ENCODE peak calls at places on chromosomes 2 and 18, in seven cellular contexts. H is K562, D is stomach, T is HCT116, F is upper lobe of left lung, Z is transverse colon, N is esophagus muscularis mucosa. B is an unnamed sample.

GRCh38 chr2:47528874-47529273 is 125.9 kb downstream of the MSH2 start:
- DNase-seq in H (no peak), D (no peak), T (no peak), F (no peak), Z (no peak), N (no peak), B (no peak)

GRCh38 chr2:158460632-158461297 is 4.0 kb downstream of the PKP4 start:
- DNase-seq in H (no peak), D (no peak), T (no peak), F (no peak), Z (no peak), N (no peak), B (no peak)

GRCh38 chr2:236052206-236052605 is 116.0 kb downstream of the GBX2 start:
- DNase-seq in H (no peak), D (no peak), T (no peak), F (no peak), Z (no peak), N (no peak), B (no peak)

GRCh38 chr2:123993728-123994323 is 31.3 kb upstream of the CNTNAP5 start:
- DNase-seq in H (peak), D (peak), T (no peak), F (peak), Z (peak), N (no peak), B (no peak)

GRCh38 chr2:149080104-149080503 is 41.6 kb downstream of the LYPD6B start:
- DNase-seq in H (no peak), D (no peak), T (no peak), F (no peak), Z (no peak), N (no peak), B (no peak)

GRCh38 chr2:21916934-21917522 is 793.3 kb downstream of the TDRD15 start:
- DNase-seq in H (no peak), D (no peak), T (no peak), F (no peak), Z (no peak), N (no peak), B (no peak)

GRCh38 chr18:3104190-3105054 is 91.5 kb upstream of the LPIN2 start:
- DNase-seq in H (no peak), D (no peak), T (no peak), F (no peak), Z (no peak), N (peak), B (no peak)

GRCh38 chr2:191053256-191053655 is 39.3 kb upstream of the STAT1 start:
- DNase-seq in H (no peak), D (no peak), T (no peak), F (no peak), Z (no peak), N (no peak), B (no peak)

GRCh38 chr18:39872566-39872965 is 2082.5 kb upstream of the PIK3C3 start:
- DNase-seq in H (no peak), D (no peak), T (no peak), F (no peak), Z (no peak), N (no peak), B (no peak)

GRCh38 chr2:204575463-204575862 is 30.2 kb downstream of the PARD3B start:
- DNase-seq in H (no peak), D (no peak), T (no peak), F (no peak), Z (no peak), N (no peak), B (no peak)

GRCh38 chr18:812123-812672 is at the start of gene YES1:
- DNase-seq in H (peak), D (peak), T (peak), F (peak), Z (peak), N (no peak), B (peak)
- TF ChIP-seq POLR2A in H (no peak), D (peak), T (peak), F (peak), Z (peak), N (no peak), B (peak)

GRCh38 chr2:28162538-28162937 is 230.1 kb upstream of the FOSL2 start:
- DNase-seq in H (no peak), D (no peak), T (no peak), F (no peak), Z (no peak), N (no peak), B (no peak)

GRCh38 chr2:28163627-28164279 is 228.9 kb upstream of the FOSL2 start:
- DNase-seq in H (no peak), D (no peak), T (no peak), F (no peak), Z (no peak), N (no peak), B (no peak)

GRCh38 chr2:28165087-28165652 is 227.5 kb upstream of the FOSL2 start:
- DNase-seq in H (no peak), D (no peak), T (no peak), F (no peak), Z (no peak), N (no peak), B (no peak)

GRCh38 chr2:28163028-28163427 is 229.6 kb upstream of the FOSL2 start:
- DNase-seq in H (no peak), D (no peak), T (no peak), F (no peak), Z (no peak), N (no peak), B (no peak)

GRCh38 chr2:28164280-28164801 is 228.3 kb upstream of the FOSL2 start:
- DNase-seq in H (no peak), D (no peak), T (no peak), F (no peak), Z (no peak), N (no peak), B (no peak)
- TF ChIP-seq POLR2AphosphoS5 in H (no peak), D (no peak), T (no peak), F (no peak), Z (no peak), N (no peak), B (no peak)

GRCh38 chr2:16201876-16202642 is 261.7 kb downstream of the MYCN start:
- DNase-seq in H (no peak), D (peak), T (no peak), F (no peak), Z (peak), N (no peak), B (no peak)
- TF ChIP-seq POLR2A in H (no peak), D (no peak), T (no peak), F (no peak), Z (no peak), N (no peak), B (no peak)

GRCh38 chr2:55111230-55111569 is 60.9 kb upstream of the RTN4 start:
- DNase-seq in H (no peak), D (no peak), T (no peak), F (no peak), Z (no peak), N (no peak), B (no peak)

GRCh38 chr2:55111570-55112228 is 61.4 kb upstream of the RTN4 start:
- DNase-seq in H (peak), D (peak), T (peak), F (peak), Z (peak), N (no peak), B (no peak)

GRCh38 chr2:55108456-55108855 is 58.2 kb upstream of the RTN4 start:
- DNase-seq in H (no peak), D (no peak), T (no peak), F (no peak), Z (no peak), N (no peak), B (no peak)

GRCh38 chr2:55107428-55107827 is 57.2 kb upstream of the RTN4 start:
- DNase-seq in H (no peak), D (no peak), T (no peak), F (no peak), Z (no peak), N (no peak), B (no peak)

DNA sequence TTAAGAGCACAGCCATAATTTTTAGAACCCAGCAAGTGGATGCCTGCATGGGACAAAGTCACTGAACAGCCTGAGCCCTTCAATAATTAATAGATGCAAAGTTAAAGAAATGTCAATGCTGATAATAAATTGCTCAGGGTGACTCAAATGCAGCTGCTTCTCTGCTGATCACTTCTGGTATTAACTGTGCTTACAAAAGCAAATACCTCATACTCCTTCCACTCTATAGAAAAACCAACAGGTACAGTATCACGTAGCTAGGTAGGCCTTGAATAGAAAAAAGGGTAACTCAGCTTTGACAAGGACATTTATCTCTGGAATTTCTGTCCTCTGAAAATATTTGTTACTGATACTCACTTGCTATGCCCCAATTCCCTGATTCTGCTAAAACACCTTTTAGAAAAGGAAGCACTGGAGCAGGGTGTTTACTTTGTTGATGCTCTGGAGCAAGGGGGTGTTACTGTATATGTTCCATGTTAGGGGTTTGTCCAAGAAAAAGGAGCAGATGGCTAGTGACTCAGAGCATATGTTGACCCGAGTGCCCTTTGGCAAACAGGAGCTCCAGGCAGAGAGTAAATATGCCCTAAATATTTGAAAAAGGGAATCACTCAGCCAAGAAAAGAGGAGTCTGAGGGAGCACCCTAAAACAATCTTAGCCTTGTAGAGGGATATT is 59.1 kb upstream of the RTN4 start:
- DNase-seq in H (no peak), D (no peak), T (no peak), F (no peak), Z (peak), N (no peak), B (no peak)
- TF ChIP-seq POLR2AphosphoS5 in H (no peak), D (no peak), T (no peak), F (no peak), Z (peak), N (no peak), B (no peak)

DNA sequence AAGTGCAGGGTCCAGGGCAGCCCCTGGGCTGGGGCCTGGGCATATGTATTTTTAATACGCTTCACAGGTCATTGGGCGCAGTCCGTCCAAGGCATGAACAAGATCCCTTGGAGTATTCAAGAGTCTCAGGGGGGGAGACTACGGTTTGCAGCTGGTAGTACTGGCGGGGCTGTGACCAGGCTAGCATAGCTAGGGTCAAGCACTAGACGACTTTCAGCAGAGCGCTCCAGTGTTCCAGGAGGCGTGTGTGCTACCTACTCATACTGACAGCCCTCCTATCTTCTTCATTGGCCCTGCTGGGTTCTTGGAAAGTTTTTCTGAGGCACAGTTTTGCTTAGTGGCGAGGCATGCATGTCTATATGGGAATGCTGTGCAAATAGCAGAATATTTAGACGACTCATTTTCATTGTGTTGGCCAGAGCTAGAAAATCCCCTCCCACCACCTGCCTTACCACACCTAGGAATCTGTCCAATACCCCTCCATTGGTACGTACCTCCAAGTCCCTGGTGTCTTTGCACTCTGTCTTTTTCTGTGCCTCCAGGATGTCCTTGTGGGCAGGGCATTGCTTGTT is 68.2 kb downstream of the GLI2 start:
- DNase-seq in H (no peak), D (no peak), T (no peak), F (no peak), Z (no peak), N (no peak), B (no peak)
- TF ChIP-seq POLR2A in H (no peak), D (no peak), T (no peak), F (no peak), Z (no peak), N (no peak), B (no peak)

DNA sequence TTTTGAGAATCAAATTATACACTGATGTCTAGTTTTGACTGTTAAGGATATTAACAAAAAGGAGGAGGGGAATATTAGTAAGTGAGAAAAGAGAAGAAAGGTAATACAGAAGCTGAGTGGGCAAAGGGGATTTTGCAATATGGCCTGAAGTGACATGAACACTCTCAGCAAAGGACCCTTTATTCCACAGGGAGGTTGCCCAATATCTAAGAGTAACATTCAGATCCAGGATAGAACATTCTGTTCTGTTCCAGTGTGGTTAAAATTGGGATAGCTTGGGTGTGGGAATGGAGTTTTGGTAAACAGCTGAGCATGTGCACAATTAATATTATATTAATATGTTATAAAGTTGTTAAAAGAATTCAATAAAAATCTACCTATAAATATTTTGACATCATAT is 120.1 kb downstream of the ZNF385B start:
- DNase-seq in H (no peak), D (no peak), T (no peak), F (peak), Z (no peak), N (no peak), B (no peak)
- TF ChIP-seq POLR2AphosphoS5 in H (no peak), D (peak), T (no peak), F (peak), Z (no peak), N (peak), B (no peak)

GRCh38 chr2:174015428-174015827 is 50.3 kb upstream of the SP3 start:
- DNase-seq in H (no peak), D (no peak), T (no peak), F (no peak), Z (no peak), N (no peak), B (no peak)

GRCh38 chr2:174012347-174013309 is 47.5 kb upstream of the SP3 start:
- DNase-seq in H (no peak), D (peak), T (no peak), F (peak), Z (peak), N (peak), B (peak)

GRCh38 chr2:174014699-174015070 is 49.5 kb upstream of the SP3 start:
- DNase-seq in H (no peak), D (no peak), T (no peak), F (no peak), Z (no peak), N (no peak), B (no peak)

GRCh38 chr2:174013310-174013751 is 48.2 kb upstream of the SP3 start:
- DNase-seq in H (no peak), D (no peak), T (no peak), F (peak), Z (no peak), N (no peak), B (no peak)

DNA sequence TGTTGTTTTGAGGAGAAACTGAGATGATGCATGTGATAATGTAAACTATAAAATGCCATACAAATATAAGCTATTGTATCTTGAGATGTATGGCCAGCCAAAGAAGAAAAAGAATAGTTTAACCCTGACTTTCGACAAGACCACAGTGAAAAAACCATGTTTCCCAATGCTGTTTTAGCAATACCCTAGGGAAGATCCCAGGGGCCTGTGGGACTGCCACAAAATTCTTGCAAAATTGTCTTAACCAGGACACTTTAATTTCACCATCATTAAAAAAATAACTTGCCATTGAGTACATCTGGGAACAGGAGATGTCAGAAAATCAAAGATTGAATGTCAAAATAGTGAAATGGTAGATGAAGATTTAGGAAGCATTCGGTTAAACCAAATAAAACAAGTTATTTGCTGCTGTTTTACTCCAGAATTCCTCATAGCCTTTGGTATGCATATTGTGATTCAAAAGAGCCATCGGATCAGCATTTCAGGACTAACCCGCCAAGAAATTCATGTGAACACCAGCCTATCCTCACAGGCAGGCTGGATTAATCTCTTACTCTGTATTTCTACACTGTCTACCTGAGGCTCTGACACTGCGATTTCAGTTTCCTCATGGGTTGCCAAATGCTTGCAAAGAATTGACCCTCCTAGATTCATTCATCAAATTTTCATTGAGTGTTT is 49.0 kb upstream of the SP3 start:
- DNase-seq in H (no peak), D (no peak), T (no peak), F (no peak), Z (no peak), N (no peak), B (no peak)
- TF ChIP-seq POLR2A in H (no peak), D (no peak), T (no peak), F (no peak), Z (no peak), N (no peak), B (no peak)

DNA sequence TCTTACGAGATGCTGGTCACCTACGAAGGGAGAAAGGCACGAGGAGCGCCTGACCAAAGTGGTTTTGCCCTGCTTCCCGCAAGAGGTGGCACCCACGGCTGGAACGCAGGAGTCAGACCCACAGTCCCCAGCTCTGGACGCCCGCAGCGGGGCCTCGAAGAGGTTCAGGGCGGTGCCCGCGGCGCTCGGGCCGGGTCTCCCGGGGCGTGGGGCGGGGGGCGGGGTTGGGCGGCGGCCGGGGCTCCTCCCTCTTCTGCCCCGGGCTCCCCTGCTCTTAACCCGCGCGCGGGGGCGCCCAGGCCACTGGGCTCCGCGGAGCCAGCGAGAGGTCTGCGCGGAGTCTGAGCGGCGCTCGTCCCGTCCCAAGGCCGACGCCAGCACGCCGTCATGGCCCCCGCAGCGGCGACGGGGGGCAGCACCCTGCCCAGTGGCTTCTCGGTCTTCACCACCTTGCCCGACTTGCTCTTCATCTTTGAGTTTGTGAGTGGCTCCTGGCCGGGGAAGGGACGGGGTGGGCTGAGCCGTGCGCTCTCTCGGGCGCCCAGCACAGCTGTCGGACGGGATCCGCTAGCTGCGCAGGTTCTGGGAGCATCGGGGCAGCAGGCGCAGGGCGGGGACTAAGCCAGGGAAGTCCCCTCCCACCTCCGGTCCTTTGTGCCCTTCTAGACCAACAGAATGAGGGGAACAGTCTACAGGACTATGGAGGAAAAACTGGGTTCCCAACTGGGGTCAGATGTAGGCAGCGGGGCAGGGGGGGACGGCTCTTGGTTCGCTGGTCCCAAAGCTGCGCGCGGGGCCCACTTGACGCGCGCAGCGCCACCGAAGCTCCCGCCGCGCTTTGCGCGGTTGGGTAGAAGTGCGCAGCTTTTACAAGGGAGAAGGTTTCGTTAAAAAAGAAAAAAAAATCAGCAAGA is at the start of gene MAL:
- DNase-seq in H (peak), D (peak), T (no peak), F (no peak), Z (no peak), N (no peak), B (no peak)
- TF ChIP-seq POLR2AphosphoS5 in H (no peak), D (no peak), T (no peak), F (no peak), Z (peak), N (peak), B (no peak)

GRCh38 chr2:232941400-232941799 is 71.3 kb downstream of the SNORC start:
- DNase-seq in H (no peak), D (no peak), T (no peak), F (no peak), Z (no peak), N (no peak), B (no peak)

GRCh38 chr2:232941912-232942595 is 71.0 kb downstream of the NGEF start:
- DNase-seq in H (no peak), D (no peak), T (no peak), F (no peak), Z (no peak), N (no peak), B (no peak)

GRCh38 chr2:232940724-232941123 is 70.7 kb downstream of the SNORC start:
- DNase-seq in H (no peak), D (no peak), T (no peak), F (no peak), Z (no peak), N (no peak), B (no peak)

GRCh38 chr2:232942831-232943230 is 70.2 kb downstream of the NGEF start:
- DNase-seq in H (no peak), D (no peak), T (no peak), F (no peak), Z (no peak), N (no peak), B (no peak)

GRCh38 chr2:232937278-232937906 is 67.3 kb downstream of the SNORC start:
- DNase-seq in H (peak), D (no peak), T (no peak), F (no peak), Z (no peak), N (no peak), B (no peak)
- TF ChIP-seq POLR2A in H (no peak), D (no peak), T (no peak), F (no peak), Z (no peak), N (no peak), B (no peak)

DNA sequence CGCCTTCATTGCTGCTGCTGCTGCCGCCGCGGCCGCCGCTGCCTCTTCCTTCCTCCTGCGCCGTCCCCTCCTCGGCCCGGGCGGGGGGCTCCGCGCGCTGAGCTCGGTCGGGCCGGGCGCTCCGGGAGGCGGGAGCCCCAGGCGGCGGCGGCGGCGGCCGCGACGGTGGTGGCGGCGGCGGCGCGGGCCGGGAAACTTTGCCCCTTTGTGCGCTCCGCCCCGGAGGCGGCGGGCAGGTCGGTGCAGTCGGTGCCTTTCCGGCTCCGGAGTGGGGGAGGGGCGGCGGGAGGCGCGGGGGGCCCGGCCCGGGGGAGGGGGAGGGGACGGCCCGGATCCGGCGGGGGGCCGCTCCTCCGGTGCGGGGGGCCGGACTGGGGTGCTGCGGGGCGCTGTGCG is 210 bp downstream of the TET3 start:
- DNase-seq in H (no peak), D (peak), T (no peak), F (peak), Z (peak), N (no peak), B (peak)
- TF ChIP-seq POLR2AphosphoS5 in H (peak), D (peak), T (no peak), F (no peak), Z (peak), N (no peak), B (no peak)

B was measured in GM12892.